ENCODE peak calls at places on chromosomes 6 and 20, in seven cellular contexts. Q is fibroblast of pulmonary artery, G is memory B cell, O is GM23248, E is GM23338, A is HEK293T, M is left ventricle myocardium inferior. J is an unnamed sample.

GRCh38 chr6:2505624-2506023 is 245.1 kb downstream of the MYLK4 start:
- DNase-seq in Q (no peak), E (peak), M (no peak), A (peak), O (no peak), G (no peak), J (no peak)

GRCh38 chr20:44011251-44011940 is 96.7 kb downstream of the TOX2 start:
- DNase-seq in G (no peak), A (no peak), O (no peak), Q (no peak), M (no peak), E (no peak), J (no peak)

GRCh38 chr6:134678436-134678889 is 271.4 kb downstream of the ALDH8A1 start:
- DNase-seq in O (no peak), Q (peak), G (no peak), E (no peak), M (peak), A (no peak), J (no peak)

GRCh38 chr20:10857362-10858070 is 183.7 kb upstream of the JAG1 start:
- DNase-seq in A (no peak), M (no peak), O (peak), E (no peak), Q (peak), G (no peak), J (peak)

GRCh38 chr20:63968928-63969760 is 586 bp downstream of the ZNF512B start:
- DNase-seq in Q (no peak), O (peak), A (peak), E (peak), M (peak), G (no peak), J (peak)

GRCh38 chr6:87922947-87923330 is 124.7 kb upstream of the SPACA1 start:
- DNase-seq in A (no peak), O (no peak), Q (no peak), G (peak), M (no peak), E (no peak), J (no peak)

GRCh38 chr6:154653853-154654252 is 79.4 kb upstream of the SCAF8 start:
- DNase-seq in Q (peak), O (peak), E (no peak), M (no peak), G (no peak), A (no peak), J (peak)

GRCh38 chr20:47506850-47507249 is 5.2 kb downstream of the NCOA3 start:
- DNase-seq in M (no peak), Q (no peak), A (no peak), E (no peak), G (no peak), O (no peak), J (no peak)

GRCh38 chr6:157410088-157410487 is 29.1 kb downstream of the ZDHHC14 start:
- DNase-seq in M (no peak), E (no peak), A (no peak), Q (peak), G (no peak), O (no peak), J (peak)

GRCh38 chr6:31171931-31172882 is 1.7 kb upstream of the POU5F1 start:
- DNase-seq in G (no peak), E (peak), Q (no peak), M (no peak), A (no peak), O (no peak), J (no peak)

GRCh38 chr6:107489636-107490567 is at the start of gene SOBP:
- DNase-seq in G (peak), Q (peak), E (peak), M (peak), A (peak), O (peak), J (peak)

GRCh38 chr6:11197175-11197535 is 35.3 kb downstream of the NEDD9 start:
- DNase-seq in G (no peak), O (peak), E (peak), M (no peak), Q (peak), A (no peak), J (peak)

GRCh38 chr20:32465092-32465900 is 107.2 kb downstream of the ASXL1 start:
- DNase-seq in G (no peak), Q (peak), A (no peak), O (peak), E (no peak), M (peak), J (no peak)

GRCh38 chr6:65707134-65707826 is at the start of gene EYS:
- DNase-seq in E (peak), O (no peak), G (no peak), A (no peak), Q (no peak), M (no peak), J (no peak)

GRCh38 chr6:137415127-137415833 is 78.9 kb downstream of the OLIG3 start:
- DNase-seq in G (peak), E (peak), O (peak), M (peak), Q (peak), A (peak), J (peak)

GRCh38 chr6:161522286-161522685 is 248.4 kb upstream of the AGPAT4 start:
- DNase-seq in A (no peak), G (no peak), E (no peak), M (no peak), Q (no peak), O (no peak), J (no peak)

GRCh38 chr6:127833336-127833735 is 67.5 kb downstream of the THEMIS start:
- DNase-seq in M (no peak), G (no peak), O (no peak), E (no peak), A (no peak), Q (no peak), J (no peak)

GRCh38 chr20:9179193-9179802 is 110.4 kb downstream of the PLCB4 start:
- DNase-seq in M (no peak), A (no peak), O (peak), E (peak), G (no peak), Q (peak), J (peak)

GRCh38 chr6:1593286-1593957 is 16.3 kb upstream of the FOXC1 start:
- DNase-seq in Q (no peak), M (no peak), G (no peak), E (no peak), O (no peak), A (no peak), J (no peak)

GRCh38 chr20:44664127-44664526 is 12.6 kb upstream of the ADA start:
- DNase-seq in M (no peak), Q (no peak), O (no peak), G (no peak), E (no peak), A (no peak), J (no peak)

GRCh38 chr20:36526521-36527011 is 14.8 kb upstream of the MYL9 start:
- DNase-seq in G (no peak), E (no peak), Q (no peak), O (no peak), M (no peak), A (no peak), J (no peak)

GRCh38 chr6:7604003-7604402 is 14.0 kb downstream of the SNRNP48 start:
- DNase-seq in G (no peak), E (no peak), A (no peak), M (peak), Q (no peak), O (no peak), J (no peak)

GRCh38 chr6:133396225-133396624 is 155.1 kb downstream of the EYA4 start:
- DNase-seq in M (no peak), Q (peak), G (no peak), O (no peak), E (no peak), A (no peak), J (peak)

GRCh38 chr6:133546098-133546497 is 304.9 kb downstream of the EYA4 start:
- DNase-seq in G (no peak), M (no peak), A (no peak), Q (no peak), E (no peak), O (peak), J (peak)

GRCh38 chr6:145367149-145367548 is 368.2 kb downstream of the EPM2A start:
- DNase-seq in G (no peak), M (no peak), E (no peak), O (no peak), Q (no peak), A (no peak), J (no peak)

GRCh38 chr6:135250751-135251356 is 69.7 kb downstream of the MYB start:
- DNase-seq in G (no peak), Q (no peak), O (no peak), E (peak), M (no peak), A (no peak), J (no peak)

GRCh38 chr6:15473741-15474161 is 189.1 kb downstream of the DTNBP1 start:
- DNase-seq in Q (peak), G (no peak), E (no peak), M (no peak), O (peak), A (no peak), J (peak)

GRCh38 chr6:46269447-46270229 is 98.9 kb upstream of the ENPP5 start:
- DNase-seq in E (no peak), Q (no peak), O (no peak), G (no peak), A (no peak), M (peak), J (no peak)

J was measured in adipocyte.